ENCODE peak calls at places on chromosomes 12 and 14, in nine cellular contexts. One of them, this sample, is unnamed.
A peak's percentile ranks its signal among the peaks of the same experiment; 100 is the strongest.

GRCh38 chr14:39175445-39176262 is 600 bp downstream of the PNN start:
- DNase-seq in anterior cingulate cortex: peak; percentile 26
- DNase-seq in choroid plexus epithelial cell: peak; percentile 39
- DNase-seq in LoVo: peak; percentile 26
- DNase-seq in pancreas: no peak
- DNase-seq in GM13977: no peak
- DNase-seq in T-helper 1 cell: peak; percentile 18
- DNase-seq in AG20443: peak; percentile 43
- DNase-seq in frontal cortex: no peak
- DNase-seq in this sample: no peak

GRCh38 chr12:91357381-91357780 is 174.8 kb upstream of the DCN start:
- DNase-seq in anterior cingulate cortex: no peak
- DNase-seq in AG20443: no peak
- DNase-seq in T-helper 1 cell: no peak
- DNase-seq in choroid plexus epithelial cell: no peak
- DNase-seq in GM13977: no peak
- DNase-seq in pancreas: no peak
- DNase-seq in frontal cortex: no peak
- DNase-seq in LoVo: peak; percentile 42
- DNase-seq in this sample: no peak

GRCh38 chr12:12432373-12432772 is 75.5 kb downstream of the BORCS5 start:
- DNase-seq in LoVo: no peak
- DNase-seq in choroid plexus epithelial cell: peak; percentile 92
- DNase-seq in pancreas: peak; percentile 37
- DNase-seq in anterior cingulate cortex: no peak
- DNase-seq in GM13977: no peak
- DNase-seq in AG20443: no peak
- DNase-seq in frontal cortex: no peak
- DNase-seq in T-helper 1 cell: no peak
- DNase-seq in this sample: no peak

GRCh38 chr14:58739674-58740073 is 101.9 kb downstream of the DACT1 start:
- DNase-seq in anterior cingulate cortex: no peak
- DNase-seq in LoVo: no peak
- DNase-seq in GM13977: no peak
- DNase-seq in choroid plexus epithelial cell: no peak
- DNase-seq in T-helper 1 cell: no peak
- DNase-seq in pancreas: no peak
- DNase-seq in frontal cortex: no peak
- DNase-seq in AG20443: no peak
- DNase-seq in this sample: no peak

GRCh38 chr12:121438905-121439304 is 39.0 kb downstream of the RNF34 start:
- DNase-seq in LoVo: no peak
- DNase-seq in T-helper 1 cell: no peak
- DNase-seq in choroid plexus epithelial cell: no peak
- DNase-seq in AG20443: no peak
- DNase-seq in anterior cingulate cortex: peak; percentile 18
- DNase-seq in frontal cortex: no peak
- DNase-seq in pancreas: no peak
- DNase-seq in GM13977: no peak
- DNase-seq in this sample: no peak

GRCh38 chr12:95836185-95836609 is 22.6 kb upstream of the SNRPF start:
- DNase-seq in choroid plexus epithelial cell: no peak
- DNase-seq in pancreas: no peak
- DNase-seq in AG20443: peak; percentile 35
- DNase-seq in LoVo: peak; percentile 27
- DNase-seq in T-helper 1 cell: no peak
- DNase-seq in GM13977: no peak
- DNase-seq in anterior cingulate cortex: no peak
- DNase-seq in frontal cortex: no peak
- DNase-seq in this sample: no peak

GRCh38 chr12:24840046-24840800 is 108.7 kb downstream of the BCAT1 start:
- DNase-seq in AG20443: no peak
- DNase-seq in LoVo: no peak
- DNase-seq in anterior cingulate cortex: no peak
- DNase-seq in pancreas: no peak
- DNase-seq in frontal cortex: no peak
- DNase-seq in GM13977: no peak
- DNase-seq in choroid plexus epithelial cell: peak; percentile 55
- DNase-seq in T-helper 1 cell: no peak
- DNase-seq in this sample: no peak

GRCh38 chr12:132046561-132046960 is 96.8 kb downstream of the EP400 start:
- DNase-seq in frontal cortex: no peak
- DNase-seq in pancreas: no peak
- DNase-seq in choroid plexus epithelial cell: peak; percentile 97
- DNase-seq in AG20443: peak; percentile 94
- DNase-seq in GM13977: no peak
- DNase-seq in anterior cingulate cortex: no peak
- DNase-seq in T-helper 1 cell: no peak
- DNase-seq in LoVo: no peak
- DNase-seq in this sample: no peak

GRCh38 chr14:28831126-28831525 is 64.5 kb downstream of the FOXG1 start:
- DNase-seq in choroid plexus epithelial cell: no peak
- DNase-seq in T-helper 1 cell: no peak
- DNase-seq in LoVo: no peak
- DNase-seq in anterior cingulate cortex: peak; percentile 4
- DNase-seq in GM13977: peak; percentile 60
- DNase-seq in AG20443: no peak
- DNase-seq in frontal cortex: no peak
- DNase-seq in pancreas: no peak
- DNase-seq in this sample: no peak

GRCh38 chr12:57485695-57486094 is 2.2 kb upstream of the MARS1 start:
- DNase-seq in anterior cingulate cortex: no peak
- DNase-seq in frontal cortex: no peak
- DNase-seq in T-helper 1 cell: no peak
- DNase-seq in LoVo: no peak
- DNase-seq in pancreas: no peak
- DNase-seq in GM13977: no peak
- DNase-seq in choroid plexus epithelial cell: no peak
- DNase-seq in AG20443: no peak
- DNase-seq in this sample: no peak

GRCh38 chr12:114678028-114678427 is 5.9 kb downstream of the TBX3 start:
- DNase-seq in GM13977: no peak
- DNase-seq in frontal cortex: no peak
- DNase-seq in choroid plexus epithelial cell: no peak
- DNase-seq in LoVo: no peak
- DNase-seq in pancreas: no peak
- DNase-seq in anterior cingulate cortex: no peak
- DNase-seq in T-helper 1 cell: no peak
- DNase-seq in AG20443: no peak
- DNase-seq in this sample: no peak

GRCh38 chr12:32134144-32134888 is 27.7 kb downstream of the BICD1 start:
- DNase-seq in anterior cingulate cortex: no peak
- DNase-seq in LoVo: peak; percentile 32
- DNase-seq in frontal cortex: no peak
- DNase-seq in GM13977: peak; percentile 58
- DNase-seq in choroid plexus epithelial cell: peak; percentile 51
- DNase-seq in pancreas: no peak
- DNase-seq in T-helper 1 cell: no peak
- DNase-seq in AG20443: peak; percentile 52
- DNase-seq in this sample: peak; percentile 13

GRCh38 chr12:6430124-6430989 is 14.4 kb upstream of the CD27 start:
- DNase-seq in AG20443: peak; percentile 95
- DNase-seq in anterior cingulate cortex: peak; percentile 25
- DNase-seq in pancreas: peak; percentile 61
- DNase-seq in frontal cortex: no peak
- DNase-seq in T-helper 1 cell: no peak
- DNase-seq in LoVo: peak; percentile 98
- DNase-seq in choroid plexus epithelial cell: peak; percentile 93
- DNase-seq in GM13977: no peak
- DNase-seq in this sample: no peak

GRCh38 chr12:793037-793436 is 40.7 kb downstream of the WNK1 start:
- DNase-seq in AG20443: peak; percentile 13
- DNase-seq in T-helper 1 cell: no peak
- DNase-seq in frontal cortex: no peak
- DNase-seq in anterior cingulate cortex: no peak
- DNase-seq in choroid plexus epithelial cell: no peak
- DNase-seq in GM13977: no peak
- DNase-seq in pancreas: no peak
- DNase-seq in LoVo: no peak
- DNase-seq in this sample: no peak

GRCh38 chr14:93734086-93734822 is 54.0 kb downstream of the PRIMA1 start:
- DNase-seq in anterior cingulate cortex: no peak
- DNase-seq in pancreas: no peak
- DNase-seq in LoVo: no peak
- DNase-seq in T-helper 1 cell: no peak
- DNase-seq in AG20443: no peak
- DNase-seq in frontal cortex: no peak
- DNase-seq in choroid plexus epithelial cell: no peak
- DNase-seq in GM13977: peak; percentile 45
- DNase-seq in this sample: no peak

GRCh38 chr14:34355584-34356266 is 106.3 kb downstream of the SPTSSA start:
- DNase-seq in LoVo: no peak
- DNase-seq in frontal cortex: no peak
- DNase-seq in pancreas: no peak
- DNase-seq in AG20443: peak; percentile 78
- DNase-seq in GM13977: no peak
- DNase-seq in T-helper 1 cell: no peak
- DNase-seq in anterior cingulate cortex: peak; percentile 21
- DNase-seq in choroid plexus epithelial cell: peak; percentile 69
- DNase-seq in this sample: no peak

GRCh38 chr12:123532808-123533649 is 490 bp downstream of the RILPL1 start:
- DNase-seq in AG20443: peak; percentile 70
- DNase-seq in frontal cortex: peak; percentile 54
- DNase-seq in T-helper 1 cell: no peak
- DNase-seq in anterior cingulate cortex: peak; percentile 18
- DNase-seq in pancreas: peak; percentile 40
- DNase-seq in LoVo: peak; percentile 43
- DNase-seq in GM13977: no peak
- DNase-seq in choroid plexus epithelial cell: peak; percentile 23
- DNase-seq in this sample: no peak

GRCh38 chr12:2119266-2119665 is 66.5 kb downstream of the CACNA1C start:
- DNase-seq in choroid plexus epithelial cell: no peak
- DNase-seq in GM13977: no peak
- DNase-seq in AG20443: peak; percentile 33
- DNase-seq in LoVo: no peak
- DNase-seq in T-helper 1 cell: no peak
- DNase-seq in pancreas: no peak
- DNase-seq in anterior cingulate cortex: no peak
- DNase-seq in frontal cortex: no peak
- DNase-seq in this sample: no peak

GRCh38 chr14:103293465-103293864 is 40.6 kb upstream of the EIF5 start:
- DNase-seq in T-helper 1 cell: no peak
- DNase-seq in LoVo: no peak
- DNase-seq in frontal cortex: no peak
- DNase-seq in pancreas: no peak
- DNase-seq in anterior cingulate cortex: no peak
- DNase-seq in choroid plexus epithelial cell: no peak
- DNase-seq in GM13977: no peak
- DNase-seq in AG20443: no peak
- DNase-seq in this sample: no peak

GRCh38 chr12:64900540-64900939 is 76.1 kb downstream of the TBC1D30 start:
- DNase-seq in pancreas: no peak
- DNase-seq in GM13977: no peak
- DNase-seq in AG20443: peak; percentile 39
- DNase-seq in LoVo: no peak
- DNase-seq in T-helper 1 cell: no peak
- DNase-seq in choroid plexus epithelial cell: peak; percentile 53
- DNase-seq in frontal cortex: no peak
- DNase-seq in anterior cingulate cortex: no peak
- DNase-seq in this sample: no peak

GRCh38 chr14:36580856-36581831 is 1.3 kb downstream of the NKX2-8 start:
- DNase-seq in T-helper 1 cell: no peak
- DNase-seq in frontal cortex: peak; percentile 47
- DNase-seq in AG20443: peak; percentile 60
- DNase-seq in LoVo: no peak
- DNase-seq in GM13977: peak; percentile 59
- DNase-seq in choroid plexus epithelial cell: peak; percentile 33
- DNase-seq in anterior cingulate cortex: no peak
- DNase-seq in pancreas: peak; percentile 39
- DNase-seq in this sample: no peak

GRCh38 chr12:5022465-5023061 is 21.1 kb upstream of the KCNA5 start:
- DNase-seq in LoVo: peak; percentile 69
- DNase-seq in anterior cingulate cortex: peak; percentile 18
- DNase-seq in AG20443: peak; percentile 77
- DNase-seq in pancreas: peak; percentile 52
- DNase-seq in frontal cortex: no peak
- DNase-seq in GM13977: peak; percentile 85
- DNase-seq in choroid plexus epithelial cell: peak; percentile 57
- DNase-seq in T-helper 1 cell: no peak
- DNase-seq in this sample: no peak

GRCh38 chr14:85175556-85175955 is 354.4 kb upstream of the FLRT2 start:
- DNase-seq in choroid plexus epithelial cell: peak; percentile 59
- DNase-seq in LoVo: no peak
- DNase-seq in pancreas: no peak
- DNase-seq in T-helper 1 cell: no peak
- DNase-seq in anterior cingulate cortex: no peak
- DNase-seq in GM13977: no peak
- DNase-seq in frontal cortex: no peak
- DNase-seq in AG20443: peak; percentile 35
- DNase-seq in this sample: no peak

GRCh38 chr12:5905757-5906156 is 39.3 kb downstream of the ANO2 start:
- DNase-seq in anterior cingulate cortex: no peak
- DNase-seq in pancreas: no peak
- DNase-seq in frontal cortex: no peak
- DNase-seq in GM13977: no peak
- DNase-seq in AG20443: no peak
- DNase-seq in T-helper 1 cell: no peak
- DNase-seq in choroid plexus epithelial cell: no peak
- DNase-seq in LoVo: no peak
- DNase-seq in this sample: no peak

GRCh38 chr12:32211769-32212156 is 105.1 kb downstream of the BICD1 start:
- DNase-seq in choroid plexus epithelial cell: no peak
- DNase-seq in T-helper 1 cell: no peak
- DNase-seq in frontal cortex: no peak
- DNase-seq in GM13977: no peak
- DNase-seq in AG20443: no peak
- DNase-seq in pancreas: no peak
- DNase-seq in anterior cingulate cortex: no peak
- DNase-seq in LoVo: no peak
- DNase-seq in this sample: no peak

GRCh38 chr12:100234166-100234565 is 32.7 kb downstream of the DEPDC4 start:
- DNase-seq in frontal cortex: no peak
- DNase-seq in LoVo: no peak
- DNase-seq in AG20443: peak; percentile 30
- DNase-seq in pancreas: no peak
- DNase-seq in T-helper 1 cell: no peak
- DNase-seq in choroid plexus epithelial cell: peak; percentile 54
- DNase-seq in GM13977: no peak
- DNase-seq in anterior cingulate cortex: no peak
- DNase-seq in this sample: no peak

GRCh38 chr12:63782466-63782865 is 2.8 kb downstream of the RXYLT1 start:
- DNase-seq in T-helper 1 cell: no peak
- DNase-seq in pancreas: no peak
- DNase-seq in AG20443: no peak
- DNase-seq in frontal cortex: no peak
- DNase-seq in choroid plexus epithelial cell: no peak
- DNase-seq in GM13977: no peak
- DNase-seq in anterior cingulate cortex: no peak
- DNase-seq in LoVo: no peak
- DNase-seq in this sample: no peak

GRCh38 chr12:128969480-128970055 is 116.3 kb downstream of the GLT1D1 start:
- DNase-seq in anterior cingulate cortex: peak; percentile 67
- DNase-seq in T-helper 1 cell: no peak
- DNase-seq in GM13977: peak; percentile 76
- DNase-seq in pancreas: peak; percentile 32
- DNase-seq in LoVo: no peak
- DNase-seq in AG20443: no peak
- DNase-seq in choroid plexus epithelial cell: peak; percentile 20
- DNase-seq in frontal cortex: no peak
- DNase-seq in this sample: no peak

GRCh38 chr12:104669851-104670337 is 213.1 kb downstream of the CHST11 start:
- DNase-seq in LoVo: no peak
- DNase-seq in T-helper 1 cell: no peak
- DNase-seq in GM13977: peak; percentile 34
- DNase-seq in pancreas: no peak
- DNase-seq in anterior cingulate cortex: no peak
- DNase-seq in frontal cortex: no peak
- DNase-seq in AG20443: no peak
- DNase-seq in choroid plexus epithelial cell: peak; percentile 43
- DNase-seq in this sample: no peak

GRCh38 chr14:88271205-88271604 is 51.9 kb downstream of the KCNK10 start:
- DNase-seq in GM13977: no peak
- DNase-seq in pancreas: peak; percentile 25
- DNase-seq in AG20443: no peak
- DNase-seq in choroid plexus epithelial cell: no peak
- DNase-seq in LoVo: no peak
- DNase-seq in anterior cingulate cortex: no peak
- DNase-seq in T-helper 1 cell: no peak
- DNase-seq in frontal cortex: no peak
- DNase-seq in this sample: no peak

GRCh38 chr12:18135509-18135908 is 45.5 kb upstream of the RERGL start:
- DNase-seq in T-helper 1 cell: no peak
- DNase-seq in choroid plexus epithelial cell: peak; percentile 15
- DNase-seq in LoVo: no peak
- DNase-seq in pancreas: no peak
- DNase-seq in GM13977: no peak
- DNase-seq in frontal cortex: no peak
- DNase-seq in AG20443: peak; percentile 30
- DNase-seq in anterior cingulate cortex: no peak
- DNase-seq in this sample: no peak

This sample was measured in CD8-positive, alpha-beta T cell.